ENCODE peak calls at places on chromosome 14, in five cellular contexts. M, L, P, C and X are unnamed samples.
A peak's percentile ranks its signal among the peaks of the same experiment; 100 is the strongest.

GRCh38 chr14:103391048-103391447 is 5.8 kb downstream of the MARK3 start:
- DNase-seq in M (no peak), P (peak; percentile 19), L (peak; percentile 93), C (peak; percentile 54), X (no peak)

GRCh38 chr14:51978566-51979398 is 10.6 kb upstream of the RTRAF start:
- DNase-seq in P (peak; percentile 63), C (peak; percentile 56), M (peak; percentile 48), L (peak; percentile 90), X (peak; percentile 85)

GRCh38 chr14:85528882-85529585 is 910 bp upstream of the FLRT2 start:
- DNase-seq in L (peak; percentile 85), M (no peak), C (no peak), P (no peak), X (no peak)

GRCh38 chr14:39374846-39375245 is 57.4 kb downstream of the FBXO33 start:
- DNase-seq in C (no peak), L (peak; percentile 22), P (no peak), M (no peak), X (no peak)

GRCh38 chr14:50599700-50600444 is 39.9 kb downstream of the ATL1 start:
- DNase-seq in C (peak; percentile 33), L (peak; percentile 77), P (no peak), M (no peak), X (no peak)

GRCh38 chr14:100884456-100884855 is 19.1 kb downstream of the RTL1 start:
- DNase-seq in C (no peak), P (no peak), M (no peak), L (no peak), X (no peak)

GRCh38 chr14:65250162-65250495 is 147.8 kb upstream of the MAX start:
- DNase-seq in M (no peak), P (no peak), L (no peak), C (no peak), X (no peak)

GRCh38 chr14:70816525-70816924 is 7.2 kb upstream of the MAP3K9 start:
- DNase-seq in L (no peak), M (no peak), P (no peak), C (no peak), X (no peak)

GRCh38 chr14:55354500-55354899 is 57.1 kb downstream of the ATG14 start:
- DNase-seq in C (peak; percentile 63), P (peak; percentile 56), M (peak; percentile 46), L (peak; percentile 78), X (no peak)

GRCh38 chr14:103627073-103628025 is 1.7 kb upstream of the KLC1 start:
- DNase-seq in C (no peak), M (no peak), P (no peak), L (no peak), X (no peak)

GRCh38 chr14:104599446-104599845 is 5.1 kb downstream of the TMEM179 start:
- DNase-seq in L (no peak), P (no peak), M (no peak), C (no peak), X (no peak)

GRCh38 chr14:65478596-65478995 is 66.1 kb downstream of the FUT8 start:
- DNase-seq in M (no peak), P (no peak), L (peak; percentile 65), C (no peak), X (no peak)

GRCh38 chr14:53929871-53930685 is 26.5 kb downstream of the BMP4 start:
- DNase-seq in M (no peak), P (no peak), L (no peak), C (peak; percentile 40), X (no peak)

GRCh38 chr14:99554757-99555531 is 49.1 kb downstream of the CCDC85C start:
- DNase-seq in C (no peak), L (no peak), M (no peak), P (no peak), X (no peak)

GRCh38 chr14:69346710-69347109 is 51.4 kb downstream of the ERH start:
- DNase-seq in L (peak; percentile 36), P (no peak), M (no peak), C (peak; percentile 55), X (no peak)

GRCh38 chr14:74959596-74960180 is 4.3 kb upstream of the PGF start:
- DNase-seq in M (no peak), L (no peak), C (no peak), P (no peak), X (no peak)

GRCh38 chr14:75738192-75738591 is 77.1 kb downstream of the TTLL5 start:
- DNase-seq in P (no peak), L (peak; percentile 68), M (no peak), C (no peak), X (no peak)

GRCh38 chr14:45065540-45065939 is 18.4 kb upstream of the PRPF39 start:
- DNase-seq in C (no peak), M (no peak), P (no peak), L (peak; percentile 16), X (no peak)

GRCh38 chr14:103198429-103199140 is 75.3 kb downstream of the TNFAIP2 start:
- DNase-seq in L (peak; percentile 64), M (no peak), P (no peak), C (no peak), X (no peak)

GRCh38 chr14:93269341-93270068 is 62.4 kb downstream of the UBR7 start:
- DNase-seq in P (no peak), L (peak; percentile 79), M (peak; percentile 14), C (no peak), X (no peak)

GRCh38 chr14:22505751-22506710 is 83.0 kb downstream of the DAD1 start:
- DNase-seq in L (no peak), M (no peak), P (no peak), C (peak; percentile 54), X (no peak)

GRCh38 chr14:94115068-94115591 is 4.6 kb downstream of the IFI27 start:
- DNase-seq in L (no peak), M (no peak), C (no peak), P (no peak), X (peak; percentile 43)